ENCODE peak calls at places on chromosomes 11 and 22, in seven cellular contexts. Z is breast epithelium, Q is A549, R is IMR-90, K is sigmoid colon, H is testis, G is stomach. T is an unnamed sample.
A peak's percentile ranks its signal among the peaks of the same experiment; 100 is the strongest.

GRCh38 chr11:64048042-64048854 is 12.5 kb downstream of the FLRT1 start:
- DNase-seq in Z (no peak), Q (no peak), R (no peak), K (peak; percentile 84), H (peak; percentile 48), G (no peak), T (no peak)

GRCh38 chr11:67119577-67120391 is 721 bp downstream of the KDM2A start:
- DNase-seq in Z (no peak), Q (peak; percentile 19), R (no peak), K (peak; percentile 63), H (peak; percentile 59), G (no peak), T (no peak)

GRCh38 chr11:122803306-122803705 is 35.0 kb upstream of the CRTAM start:
- DNase-seq in Z (no peak), Q (no peak), R (peak; percentile 79), K (no peak), H (no peak), G (no peak), T (no peak)

GRCh38 chr11:63737718-63738117 is 30.9 kb downstream of the ZFTA start:
- DNase-seq in Z (no peak), Q (no peak), R (no peak), K (no peak), H (no peak), G (no peak), T (no peak)

GRCh38 chr11:68418671-68419070 is 41.9 kb upstream of the PPP6R3 start:
- DNase-seq in Z (no peak), Q (no peak), R (no peak), K (no peak), H (no peak), G (no peak), T (no peak)

GRCh38 chr11:10751581-10751940 is 515 bp downstream of the CTR9 start:
- DNase-seq in Z (no peak), Q (no peak), R (no peak), K (no peak), H (no peak), G (no peak), T (no peak)

GRCh38 chr11:67612751-67613150 is 6.0 kb downstream of the NDUFV1 start:
- DNase-seq in Z (no peak), Q (no peak), R (no peak), K (no peak), H (no peak), G (no peak), T (no peak)

GRCh38 chr11:10385696-10386095 is 69.4 kb upstream of the AMPD3 start:
- DNase-seq in Z (no peak), Q (no peak), R (peak; percentile 49), K (peak; percentile 93), H (peak; percentile 77), G (peak; percentile 33), T (no peak)

GRCh38 chr22:44191036-44191454 is 10.3 kb downstream of the PARVG start:
- DNase-seq in Z (no peak), Q (no peak), R (no peak), K (peak; percentile 57), H (no peak), G (no peak), T (peak; percentile 65)

GRCh38 chr11:12489246-12489772 is 111.9 kb downstream of the PARVA start:
- DNase-seq in Z (no peak), Q (no peak), R (no peak), K (no peak), H (no peak), G (no peak), T (no peak)

GRCh38 chr11:88421530-88421929 is 84.0 kb upstream of the CTSC start:
- DNase-seq in Z (no peak), Q (no peak), R (peak; percentile 48), K (no peak), H (no peak), G (no peak), T (no peak)

GRCh38 chr11:93537767-93538261 is 5.4 kb downstream of the SMCO4 start:
- DNase-seq in Z (no peak), Q (no peak), R (peak; percentile 47), K (no peak), H (no peak), G (peak; percentile 34), T (no peak)
- TF ChIP-seq POLR2A in Z (no peak), Q (no peak), R (no peak), K (no peak), H (no peak), G (no peak), T (no peak)

GRCh38 chr11:120121914-120122473 is 15.9 kb downstream of the TRIM29 start:
- DNase-seq in Z (no peak), Q (no peak), R (no peak), K (no peak), H (no peak), G (no peak), T (no peak)
- TF ChIP-seq POLR2A in Z (no peak), Q (no peak), R (no peak), K (no peak), H (no peak), G (no peak), T (no peak)

GRCh38 chr22:27949421-27949820 is 30.4 kb upstream of the PITPNB start:
- DNase-seq in Z (no peak), Q (no peak), R (no peak), K (no peak), H (no peak), G (no peak), T (no peak)
- TF ChIP-seq POLR2A in Z (no peak), Q (no peak), R (no peak), K (no peak), H (no peak), G (no peak), T (no peak)

DNA sequence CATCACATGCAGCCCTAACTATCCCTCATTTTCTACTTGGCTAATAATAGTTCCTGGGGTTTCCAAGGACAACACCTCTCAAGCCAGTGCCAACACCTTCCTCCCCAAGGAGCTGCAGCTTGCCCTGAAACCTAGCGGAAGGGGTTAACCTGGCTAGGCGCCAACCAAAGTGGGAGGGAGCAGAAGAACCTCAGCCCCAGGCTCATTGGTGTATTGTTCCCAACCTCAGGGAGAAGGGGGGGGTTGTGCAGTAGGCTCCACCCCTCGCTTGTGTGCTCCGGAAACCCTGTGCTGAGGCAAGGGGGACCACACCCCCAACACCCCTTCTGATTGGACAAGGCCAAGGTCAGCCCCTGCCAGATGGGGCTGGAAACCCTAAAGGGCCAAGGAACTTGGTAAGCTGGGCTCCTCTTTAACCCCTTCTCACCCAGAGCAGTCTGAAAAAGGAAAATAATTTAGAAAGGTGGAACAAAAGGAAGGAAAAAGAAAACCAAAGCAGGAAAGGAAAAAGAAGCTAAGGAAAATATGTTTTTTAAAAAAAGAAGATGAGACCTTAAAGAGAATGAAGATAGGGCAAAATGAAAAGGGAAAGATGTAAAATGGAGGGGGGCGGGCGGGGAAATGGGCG is 2.5 kb downstream of the MTA2 start:
- DNase-seq in Z (peak; percentile 85), Q (peak; percentile 99), R (peak; percentile 99), K (peak; percentile 99), H (peak; percentile 95), G (peak; percentile 89), T (peak; percentile 92)
- TF ChIP-seq POLR2A in Z (no peak), Q (no peak), R (no peak), K (no peak), H (no peak), G (no peak), T (peak; percentile 28)

GRCh38 chr11:19116971-19117759 is at the start of gene ZDHHC13:
- DNase-seq in Z (peak; percentile 92), Q (peak; percentile 91), R (peak; percentile 82), K (peak; percentile 95), H (peak; percentile 97), G (peak; percentile 98), T (peak; percentile 99)
- TF ChIP-seq POLR2A in Z (peak; percentile 42), Q (peak; percentile 66), R (peak; percentile 22), K (no peak), H (no peak), G (peak; percentile 47), T (peak; percentile 54)

T was measured in GM12891.